ENCODE peak calls at places on chromosomes 16 and 17, in six cellular contexts. One of them, this sample, is unnamed.

GRCh38 chr17:37608369-37609169 is 649 bp downstream of the SYNRG start:
- DNase-seq in NCI-H2227 treated with DMSO at 0.1 percent for 48 hours: peak
- DNase-seq in activated naive CD8-positive, alpha-beta T cell treated with anti-CD3 and anti-CD28 coated beads, Interleukin-2, amount 50 U/mL, for 24 hours: peak
- DNase-seq in GM13977: peak
- DNase-seq in stimulated activated CD4-positive, alpha-beta T cell treated with anti-CD3 and anti-CD28 coated beads, Interleukin-15, amount 100 ng/mL, for 24 hours: no peak
- DNase-seq in effector memory CD8-positive, alpha-beta T cell: no peak
- DNase-seq in this sample: peak

GRCh38 chr17:62652251-62653001 is 25.0 kb downstream of the MRC2 start:
- DNase-seq in NCI-H2227 treated with DMSO at 0.1 percent for 48 hours: peak
- DNase-seq in activated naive CD8-positive, alpha-beta T cell treated with anti-CD3 and anti-CD28 coated beads, Interleukin-2, amount 50 U/mL, for 24 hours: peak
- DNase-seq in GM13977: peak
- DNase-seq in stimulated activated CD4-positive, alpha-beta T cell treated with anti-CD3 and anti-CD28 coated beads, Interleukin-15, amount 100 ng/mL, for 24 hours: peak
- DNase-seq in effector memory CD8-positive, alpha-beta T cell: peak
- DNase-seq in this sample: peak

GRCh38 chr16:11665071-11665491 is 3.2 kb upstream of the SNN start:
- DNase-seq in NCI-H2227 treated with DMSO at 0.1 percent for 48 hours: no peak
- DNase-seq in activated naive CD8-positive, alpha-beta T cell treated with anti-CD3 and anti-CD28 coated beads, Interleukin-2, amount 50 U/mL, for 24 hours: peak
- DNase-seq in GM13977: no peak
- DNase-seq in stimulated activated CD4-positive, alpha-beta T cell treated with anti-CD3 and anti-CD28 coated beads, Interleukin-15, amount 100 ng/mL, for 24 hours: peak
- DNase-seq in effector memory CD8-positive, alpha-beta T cell: no peak
- DNase-seq in this sample: no peak

GRCh38 chr17:80780381-80781187 is 211.1 kb upstream of the CHMP6 start:
- DNase-seq in NCI-H2227 treated with DMSO at 0.1 percent for 48 hours: no peak
- DNase-seq in activated naive CD8-positive, alpha-beta T cell treated with anti-CD3 and anti-CD28 coated beads, Interleukin-2, amount 50 U/mL, for 24 hours: peak
- DNase-seq in GM13977: peak
- DNase-seq in stimulated activated CD4-positive, alpha-beta T cell treated with anti-CD3 and anti-CD28 coated beads, Interleukin-15, amount 100 ng/mL, for 24 hours: peak
- DNase-seq in effector memory CD8-positive, alpha-beta T cell: no peak
- DNase-seq in this sample: no peak

GRCh38 chr16:85398688-85399582 is 214.2 kb upstream of the GSE1 start:
- DNase-seq in NCI-H2227 treated with DMSO at 0.1 percent for 48 hours: no peak
- DNase-seq in activated naive CD8-positive, alpha-beta T cell treated with anti-CD3 and anti-CD28 coated beads, Interleukin-2, amount 50 U/mL, for 24 hours: no peak
- DNase-seq in GM13977: no peak
- DNase-seq in stimulated activated CD4-positive, alpha-beta T cell treated with anti-CD3 and anti-CD28 coated beads, Interleukin-15, amount 100 ng/mL, for 24 hours: no peak
- DNase-seq in effector memory CD8-positive, alpha-beta T cell: no peak
- DNase-seq in this sample: no peak

GRCh38 chr16:3873482-3874173 is 6.9 kb downstream of the CREBBP start:
- DNase-seq in NCI-H2227 treated with DMSO at 0.1 percent for 48 hours: no peak
- DNase-seq in activated naive CD8-positive, alpha-beta T cell treated with anti-CD3 and anti-CD28 coated beads, Interleukin-2, amount 50 U/mL, for 24 hours: no peak
- DNase-seq in GM13977: no peak
- DNase-seq in stimulated activated CD4-positive, alpha-beta T cell treated with anti-CD3 and anti-CD28 coated beads, Interleukin-15, amount 100 ng/mL, for 24 hours: no peak
- DNase-seq in effector memory CD8-positive, alpha-beta T cell: no peak
- DNase-seq in this sample: no peak

GRCh38 chr16:31876955-31877828 is 3.6 kb downstream of the ZNF267 start:
- DNase-seq in NCI-H2227 treated with DMSO at 0.1 percent for 48 hours: no peak
- DNase-seq in activated naive CD8-positive, alpha-beta T cell treated with anti-CD3 and anti-CD28 coated beads, Interleukin-2, amount 50 U/mL, for 24 hours: peak
- DNase-seq in GM13977: peak
- DNase-seq in stimulated activated CD4-positive, alpha-beta T cell treated with anti-CD3 and anti-CD28 coated beads, Interleukin-15, amount 100 ng/mL, for 24 hours: peak
- DNase-seq in effector memory CD8-positive, alpha-beta T cell: peak
- DNase-seq in this sample: peak

GRCh38 chr16:11202260-11203091 is 53.5 kb downstream of the SOCS1 start:
- DNase-seq in NCI-H2227 treated with DMSO at 0.1 percent for 48 hours: no peak
- DNase-seq in activated naive CD8-positive, alpha-beta T cell treated with anti-CD3 and anti-CD28 coated beads, Interleukin-2, amount 50 U/mL, for 24 hours: peak
- DNase-seq in GM13977: no peak
- DNase-seq in stimulated activated CD4-positive, alpha-beta T cell treated with anti-CD3 and anti-CD28 coated beads, Interleukin-15, amount 100 ng/mL, for 24 hours: no peak
- DNase-seq in effector memory CD8-positive, alpha-beta T cell: no peak
- DNase-seq in this sample: no peak

GRCh38 chr16:89022051-89022836 is 45.2 kb upstream of the CBFA2T3 start:
- DNase-seq in NCI-H2227 treated with DMSO at 0.1 percent for 48 hours: no peak
- DNase-seq in activated naive CD8-positive, alpha-beta T cell treated with anti-CD3 and anti-CD28 coated beads, Interleukin-2, amount 50 U/mL, for 24 hours: no peak
- DNase-seq in GM13977: no peak
- DNase-seq in stimulated activated CD4-positive, alpha-beta T cell treated with anti-CD3 and anti-CD28 coated beads, Interleukin-15, amount 100 ng/mL, for 24 hours: no peak
- DNase-seq in effector memory CD8-positive, alpha-beta T cell: no peak
- DNase-seq in this sample: no peak

GRCh38 chr17:80917716-80918560 is 73.7 kb upstream of the CHMP6 start:
- DNase-seq in NCI-H2227 treated with DMSO at 0.1 percent for 48 hours: no peak
- DNase-seq in activated naive CD8-positive, alpha-beta T cell treated with anti-CD3 and anti-CD28 coated beads, Interleukin-2, amount 50 U/mL, for 24 hours: no peak
- DNase-seq in GM13977: no peak
- DNase-seq in stimulated activated CD4-positive, alpha-beta T cell treated with anti-CD3 and anti-CD28 coated beads, Interleukin-15, amount 100 ng/mL, for 24 hours: no peak
- DNase-seq in effector memory CD8-positive, alpha-beta T cell: no peak
- DNase-seq in this sample: no peak

GRCh38 chr17:38352245-38353083 is 820 bp downstream of the SOCS7 start:
- DNase-seq in NCI-H2227 treated with DMSO at 0.1 percent for 48 hours: no peak
- DNase-seq in activated naive CD8-positive, alpha-beta T cell treated with anti-CD3 and anti-CD28 coated beads, Interleukin-2, amount 50 U/mL, for 24 hours: peak
- DNase-seq in GM13977: no peak
- DNase-seq in stimulated activated CD4-positive, alpha-beta T cell treated with anti-CD3 and anti-CD28 coated beads, Interleukin-15, amount 100 ng/mL, for 24 hours: peak
- DNase-seq in effector memory CD8-positive, alpha-beta T cell: peak
- DNase-seq in this sample: no peak

GRCh38 chr17:31067699-31068184 is 27.0 kb upstream of the NF1 start:
- DNase-seq in NCI-H2227 treated with DMSO at 0.1 percent for 48 hours: peak
- DNase-seq in activated naive CD8-positive, alpha-beta T cell treated with anti-CD3 and anti-CD28 coated beads, Interleukin-2, amount 50 U/mL, for 24 hours: no peak
- DNase-seq in GM13977: no peak
- DNase-seq in stimulated activated CD4-positive, alpha-beta T cell treated with anti-CD3 and anti-CD28 coated beads, Interleukin-15, amount 100 ng/mL, for 24 hours: no peak
- DNase-seq in effector memory CD8-positive, alpha-beta T cell: no peak
- DNase-seq in this sample: peak

GRCh38 chr16:74291577-74292208 is 4.9 kb upstream of the PSMD7 start:
- DNase-seq in NCI-H2227 treated with DMSO at 0.1 percent for 48 hours: no peak
- DNase-seq in activated naive CD8-positive, alpha-beta T cell treated with anti-CD3 and anti-CD28 coated beads, Interleukin-2, amount 50 U/mL, for 24 hours: no peak
- DNase-seq in GM13977: no peak
- DNase-seq in stimulated activated CD4-positive, alpha-beta T cell treated with anti-CD3 and anti-CD28 coated beads, Interleukin-15, amount 100 ng/mL, for 24 hours: no peak
- DNase-seq in effector memory CD8-positive, alpha-beta T cell: no peak
- DNase-seq in this sample: no peak

GRCh38 chr16:22353188-22353919 is 21.1 kb downstream of the CDR2 start:
- DNase-seq in NCI-H2227 treated with DMSO at 0.1 percent for 48 hours: no peak
- DNase-seq in activated naive CD8-positive, alpha-beta T cell treated with anti-CD3 and anti-CD28 coated beads, Interleukin-2, amount 50 U/mL, for 24 hours: no peak
- DNase-seq in GM13977: peak
- DNase-seq in stimulated activated CD4-positive, alpha-beta T cell treated with anti-CD3 and anti-CD28 coated beads, Interleukin-15, amount 100 ng/mL, for 24 hours: peak
- DNase-seq in effector memory CD8-positive, alpha-beta T cell: no peak
- DNase-seq in this sample: no peak

GRCh38 chr17:48374650-48375230 is 55.3 kb downstream of the SKAP1 start:
- DNase-seq in NCI-H2227 treated with DMSO at 0.1 percent for 48 hours: peak
- DNase-seq in activated naive CD8-positive, alpha-beta T cell treated with anti-CD3 and anti-CD28 coated beads, Interleukin-2, amount 50 U/mL, for 24 hours: peak
- DNase-seq in GM13977: peak
- DNase-seq in stimulated activated CD4-positive, alpha-beta T cell treated with anti-CD3 and anti-CD28 coated beads, Interleukin-15, amount 100 ng/mL, for 24 hours: peak
- DNase-seq in effector memory CD8-positive, alpha-beta T cell: peak
- DNase-seq in this sample: peak

GRCh38 chr17:34275881-34276280 is 5.9 kb downstream of the CCL7 start:
- DNase-seq in NCI-H2227 treated with DMSO at 0.1 percent for 48 hours: no peak
- DNase-seq in activated naive CD8-positive, alpha-beta T cell treated with anti-CD3 and anti-CD28 coated beads, Interleukin-2, amount 50 U/mL, for 24 hours: no peak
- DNase-seq in GM13977: no peak
- DNase-seq in stimulated activated CD4-positive, alpha-beta T cell treated with anti-CD3 and anti-CD28 coated beads, Interleukin-15, amount 100 ng/mL, for 24 hours: no peak
- DNase-seq in effector memory CD8-positive, alpha-beta T cell: no peak
- DNase-seq in this sample: peak

GRCh38 chr17:82963104-82963950 is 116.1 kb upstream of the METRNL start:
- DNase-seq in NCI-H2227 treated with DMSO at 0.1 percent for 48 hours: no peak
- DNase-seq in activated naive CD8-positive, alpha-beta T cell treated with anti-CD3 and anti-CD28 coated beads, Interleukin-2, amount 50 U/mL, for 24 hours: peak
- DNase-seq in GM13977: no peak
- DNase-seq in stimulated activated CD4-positive, alpha-beta T cell treated with anti-CD3 and anti-CD28 coated beads, Interleukin-15, amount 100 ng/mL, for 24 hours: peak
- DNase-seq in effector memory CD8-positive, alpha-beta T cell: peak
- DNase-seq in this sample: no peak